ENCODE peak calls at places on chromosomes 5 and 9, in four cellular contexts. C is type B pancreatic cell; S is colonic mucosa; H is activated T-helper 1 cell treated with anti-CD3 and anti-CD28 coated beads, Interleukin-2, amount 50 U/mL, for 16 hours. Q is an unnamed sample.

GRCh38 chr9:127524373-127524772 is 73.1 kb downstream of the LRSAM1 start:
- DNase-seq in H (no peak), C (no peak), S (no peak), Q (peak)

GRCh38 chr5:122202952-122203351 is 73.6 kb downstream of the ZNF474 start:
- DNase-seq in S (no peak), C (no peak), H (no peak), Q (no peak)

GRCh38 chr9:97804059-97804365 is 49.0 kb upstream of the FOXE1 start:
- DNase-seq in C (no peak), S (no peak), H (no peak), Q (no peak)

GRCh38 chr9:70000481-70000880 is 43.2 kb upstream of the MAMDC2 start:
- DNase-seq in S (no peak), H (no peak), C (no peak), Q (no peak)

GRCh38 chr9:134265078-134265477 is 61.2 kb upstream of the RXRA start:
- DNase-seq in C (no peak), H (no peak), S (no peak), Q (no peak)

GRCh38 chr5:175638305-175638704 is 19.6 kb upstream of the HRH2 start:
- DNase-seq in C (no peak), S (no peak), H (no peak), Q (no peak)

GRCh38 chr5:137649228-137649890 is 86.5 kb downstream of the KLHL3 start:
- DNase-seq in H (no peak), C (no peak), S (no peak), Q (peak)

GRCh38 chr9:14215614-14216013 is 98.3 kb downstream of the NFIB start:
- DNase-seq in C (no peak), S (no peak), H (no peak), Q (peak)

GRCh38 chr5:151295801-151296477 is 7.6 kb downstream of the SLC36A3 start:
- DNase-seq in C (no peak), S (no peak), H (no peak), Q (no peak)

GRCh38 chr5:36422957-36423356 is 121.3 kb upstream of the RANBP3L start:
- DNase-seq in S (no peak), C (no peak), H (no peak), Q (peak)

GRCh38 chr9:93316726-93317494 is 133.0 kb downstream of the WNK2 start:
- DNase-seq in S (no peak), H (no peak), C (no peak), Q (no peak)

GRCh38 chr9:114782586-114782985 is 23.3 kb downstream of the TNFSF15 start:
- DNase-seq in H (no peak), S (no peak), C (no peak), Q (no peak)

GRCh38 chr9:99977042-99977792 is 70.8 kb downstream of the STX17 start:
- DNase-seq in S (no peak), H (no peak), C (no peak), Q (no peak)

GRCh38 chr5:153551537-153552079 is 61.1 kb downstream of the GRIA1 start:
- DNase-seq in C (no peak), H (no peak), S (no peak), Q (peak)

GRCh38 chr5:175887463-175887862 is 16.1 kb downstream of the CPLX2 start:
- DNase-seq in S (no peak), H (no peak), C (no peak), Q (no peak)

GRCh38 chr9:37206121-37206620 is 85.8 kb downstream of the ZCCHC7 start:
- DNase-seq in H (no peak), C (no peak), S (no peak), Q (no peak)

GRCh38 chr5:53503819-53504218 is 23.4 kb downstream of the FST start:
- DNase-seq in S (no peak), C (no peak), H (no peak), Q (peak)

GRCh38 chr5:85614482-85614881 is 1003.3 kb upstream of the COX7C start:
- DNase-seq in S (no peak), C (no peak), H (no peak), Q (no peak)

Q was measured in GM03348.